ENCODE peak calls at places on chromosomes 16 and 17, in seven cellular contexts. U, Z, W, Q, L, O and C are unnamed samples.

GRCh38 chr17:43467981-43468541 is 15.7 kb upstream of the DHX8 start:
- DNase-seq in Q (peak), U (no peak), Z (no peak), L (no peak), W (no peak), O (no peak), C (no peak)

GRCh38 chr17:78723001-78723796 is 58.9 kb downstream of the CYTH1 start:
- DNase-seq in W (no peak), Z (no peak), Q (peak), L (peak), O (no peak), U (no peak), C (no peak)

GRCh38 chr17:49913226-49914095 is 55.5 kb upstream of the DLX4 start:
- DNase-seq in O (peak), W (no peak), L (no peak), Z (no peak), U (no peak), Q (no peak), C (no peak)

GRCh38 chr17:39014044-39014794 is 47.0 kb upstream of the FBXO47 start:
- DNase-seq in Z (no peak), W (no peak), L (no peak), Q (no peak), O (no peak), U (no peak), C (no peak)

GRCh38 chr17:14304876-14305636 is 4.2 kb downstream of the HS3ST3B1 start:
- DNase-seq in W (no peak), U (no peak), O (no peak), Z (no peak), L (no peak), Q (no peak), C (no peak)

GRCh38 chr16:67431077-67431804 is at the start of gene HSD11B2:
- DNase-seq in Q (no peak), L (peak), W (peak), U (peak), Z (no peak), O (peak), C (peak)

GRCh38 chr16:77531741-77532140 is 96.9 kb upstream of the ADAMTS18 start:
- DNase-seq in W (no peak), O (no peak), U (no peak), L (no peak), Q (no peak), Z (no peak), C (no peak)

GRCh38 chr17:69761767-69762321 is 313.2 kb upstream of the KCNJ16 start:
- DNase-seq in U (no peak), O (peak), Z (no peak), Q (no peak), L (no peak), W (no peak), C (no peak)

GRCh38 chr17:70080541-70081347 is 5.7 kb downstream of the KCNJ16 start:
- DNase-seq in U (no peak), O (no peak), Q (no peak), Z (no peak), L (no peak), W (no peak), C (no peak)

GRCh38 chr17:77698903-77699615 is 259.4 kb upstream of the TNRC6C start:
- DNase-seq in Z (no peak), U (no peak), Q (no peak), W (no peak), O (no peak), L (no peak), C (no peak)

GRCh38 chr17:60248618-60249516 is 99.1 kb downstream of the CA4 start:
- DNase-seq in W (no peak), Z (no peak), Q (no peak), L (no peak), U (no peak), O (no peak), C (no peak)